ENCODE peak calls at places on chromosomes 7 and 10, in four cellular contexts. S is T47D; F is activated T-helper 9 cell treated with anti-CD3 and anti-CD28 coated beads, Interleukin-2, amount 50 U/mL, for 16 hours; O is H7. Q is an unnamed sample.
A peak's percentile ranks its signal among the peaks of the same experiment; 100 is the strongest.

GRCh38 chr10:11793762-11794479 is 29.2 kb upstream of the PROSER2 start:
- DNase-seq in S (no peak), O (no peak), F (no peak), Q (peak; percentile 86)

GRCh38 chr10:2981361-2981801 is 86.0 kb upstream of the PFKP start:
- DNase-seq in O (no peak), S (no peak), F (no peak), Q (no peak)

GRCh38 chr7:42972703-42973500 is 40.7 kb downstream of the MRPL32 start:
- DNase-seq in O (no peak), S (peak; percentile 6), F (no peak), Q (no peak)

GRCh38 chr7:116843373-116843772 is 19.0 kb upstream of the CAPZA2 start:
- DNase-seq in F (no peak), S (no peak), O (no peak), Q (no peak)

GRCh38 chr10:549391-549790 is 140.1 kb downstream of the DIP2C start:
- DNase-seq in S (no peak), O (no peak), F (no peak), Q (no peak)

GRCh38 chr10:26435852-26436251 is 2.3 kb upstream of the APBB1IP start:
- DNase-seq in F (no peak), S (no peak), O (no peak), Q (no peak)

GRCh38 chr10:74542077-74542476 is 284.3 kb upstream of the KAT6B start:
- DNase-seq in O (no peak), F (no peak), S (no peak), Q (no peak)

GRCh38 chr10:6924166-6924565 is 344.1 kb upstream of the PRKCQ start:
- DNase-seq in S (no peak), O (no peak), F (no peak), Q (no peak)

GRCh38 chr7:131329176-131329570 is 1.5 kb downstream of the MKLN1 start:
- DNase-seq in S (no peak), F (no peak), O (no peak), Q (no peak)

GRCh38 chr10:1638889-1639418 is 98.4 kb downstream of the ADARB2 start:
- DNase-seq in S (peak; percentile 38), F (no peak), O (no peak), Q (no peak)

GRCh38 chr10:63554666-63555065 is 33.5 kb downstream of the REEP3 start:
- DNase-seq in O (peak; percentile 25), F (no peak), S (no peak), Q (peak; percentile 26)

GRCh38 chr7:66140924-66141323 is 26.3 kb downstream of the CRCP start:
- DNase-seq in F (no peak), S (peak; percentile 70), O (peak; percentile 28), Q (no peak)

GRCh38 chr7:69736411-69736810 is 138.1 kb downstream of the AUTS2 start:
- DNase-seq in S (no peak), F (no peak), O (no peak), Q (no peak)

GRCh38 chr7:116455009-116455408 is 44.5 kb upstream of the CAV2 start:
- DNase-seq in F (no peak), O (no peak), S (no peak), Q (no peak)

GRCh38 chr7:102444961-102445673 is 11.7 kb downstream of the ORAI2 start:
- DNase-seq in S (no peak), O (peak; percentile 13), F (no peak), Q (no peak)

GRCh38 chr7:127953966-127954365 is 77.3 kb downstream of the LRRC4 start:
- DNase-seq in S (no peak), O (no peak), F (no peak), Q (no peak)

GRCh38 chr7:2037805-2038635 is 194.7 kb downstream of the MAD1L1 start:
- DNase-seq in S (no peak), O (no peak), F (no peak), Q (no peak)

GRCh38 chr7:135777626-135778398 is 29.2 kb upstream of the FAM180A start:
- DNase-seq in S (no peak), F (no peak), O (no peak), Q (no peak)

GRCh38 chr7:94509264-94509878 is at the start of gene CASD1:
- DNase-seq in F (peak; percentile 41), S (peak; percentile 74), O (no peak), Q (no peak)

GRCh38 chr7:99000904-99001442 is 122.6 kb downstream of the TRRAP start:
- DNase-seq in F (no peak), S (no peak), O (peak; percentile 11), Q (no peak)